ENCODE peak calls at places on chromosomes 12 and 14, in nine cellular contexts. T, O, D, I, S, E, Z, L and G are unnamed samples.

GRCh38 chr12:4280351-4281163 is 7.0 kb downstream of the CCND2 start:
- DNase-seq in T (no peak), O (no peak), D (no peak), I (no peak), S (no peak), E (no peak), Z (no peak), L (no peak), G (no peak)

GRCh38 chr12:100267603-100268281 is 765 bp downstream of the SCYL2 start:
- DNase-seq in T (peak), O (peak), D (no peak), I (peak), S (peak), E (no peak), Z (peak), L (peak), G (no peak)

GRCh38 chr14:92105073-92105844 is 1.1 kb downstream of the ATXN3 start:
- DNase-seq in T (no peak), O (no peak), D (no peak), I (no peak), S (no peak), E (no peak), Z (no peak), L (no peak), G (no peak)

GRCh38 chr12:57550628-57551549 is 1.0 kb downstream of the KIF5A start:
- DNase-seq in T (no peak), O (no peak), D (no peak), I (no peak), S (no peak), E (no peak), Z (no peak), L (no peak), G (no peak)

GRCh38 chr14:72604133-72604532 is 289.8 kb downstream of the DPF3 start:
- DNase-seq in T (no peak), O (no peak), D (peak), I (no peak), S (no peak), E (no peak), Z (no peak), L (no peak), G (no peak)

GRCh38 chr12:128459067-128459466 is 192.1 kb downstream of the TMEM132C start:
- DNase-seq in T (no peak), O (no peak), D (no peak), I (no peak), S (no peak), E (no peak), Z (no peak), L (no peak), G (no peak)

GRCh38 chr14:23481362-23481970 is 12.0 kb downstream of the NGDN start:
- DNase-seq in T (peak), O (no peak), D (no peak), I (no peak), S (peak), E (no peak), Z (no peak), L (peak), G (no peak)

GRCh38 chr12:121124402-121125109 is 8.1 kb upstream of the P2RX7 start:
- DNase-seq in T (peak), O (no peak), D (no peak), I (no peak), S (peak), E (peak), Z (no peak), L (peak), G (no peak)

GRCh38 chr12:130281157-130281799 is 56.4 kb upstream of the PIWIL1 start:
- DNase-seq in T (peak), O (no peak), D (no peak), I (no peak), S (no peak), E (peak), Z (peak), L (no peak), G (peak)

GRCh38 chr12:106687652-106688051 is 86.8 kb upstream of the RIC8B start:
- DNase-seq in T (no peak), O (no peak), D (no peak), I (no peak), S (no peak), E (no peak), Z (no peak), L (no peak), G (no peak)

GRCh38 chr14:25400607-25401206 is 350.8 kb upstream of the STXBP6 start:
- DNase-seq in T (peak), O (no peak), D (no peak), I (no peak), S (peak), E (peak), Z (peak), L (peak), G (no peak)

GRCh38 chr14:33916663-33917565 is 34.0 kb downstream of the EGLN3 start:
- DNase-seq in T (no peak), O (no peak), D (no peak), I (no peak), S (peak), E (no peak), Z (no peak), L (peak), G (no peak)

GRCh38 chr14:75301666-75302325 is 23.2 kb downstream of the FOS start:
- DNase-seq in T (peak), O (no peak), D (no peak), I (peak), S (peak), E (peak), Z (no peak), L (peak), G (no peak)

GRCh38 chr12:44502681-44503080 is 373.4 kb downstream of the NELL2 start:
- DNase-seq in T (no peak), O (no peak), D (no peak), I (no peak), S (no peak), E (no peak), Z (no peak), L (no peak), G (no peak)

GRCh38 chr14:92647499-92648279 is 100.7 kb downstream of the LGMN start:
- DNase-seq in T (peak), O (no peak), D (no peak), I (no peak), S (peak), E (no peak), Z (no peak), L (peak), G (no peak)

GRCh38 chr14:91417983-91418386 is 365 bp upstream of the CCDC88C start:
- DNase-seq in T (peak), O (peak), D (no peak), I (no peak), S (no peak), E (peak), Z (peak), L (no peak), G (no peak)

DNA sequence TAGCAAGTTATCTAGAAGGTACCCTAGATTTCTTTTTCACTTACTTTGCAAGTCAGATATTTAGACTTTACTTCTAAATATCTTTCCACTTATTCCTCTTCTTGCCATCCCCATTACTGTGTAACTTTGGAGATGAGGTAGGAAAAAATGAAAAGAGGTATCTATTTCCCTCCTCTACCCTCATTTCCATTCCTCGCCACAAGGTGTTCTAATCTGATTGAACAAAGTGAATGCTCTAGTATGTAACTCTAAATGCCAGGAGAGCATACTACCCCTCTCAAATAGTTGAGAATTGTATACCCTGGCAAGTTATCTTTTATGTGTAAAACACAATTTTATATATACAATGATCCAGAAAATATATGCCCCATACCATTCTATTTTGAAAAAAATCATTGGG is 1.7 kb upstream of the LDHB start:
- DNase-seq in T (no peak), O (no peak), D (no peak), I (no peak), S (no peak), E (no peak), Z (no peak), L (no peak), G (no peak)
- TF ChIP-seq CTCF in T (no peak), O (no peak), D (no peak), I (no peak), S (peak), E (peak), Z (peak), L (no peak), G (no peak)

DNA sequence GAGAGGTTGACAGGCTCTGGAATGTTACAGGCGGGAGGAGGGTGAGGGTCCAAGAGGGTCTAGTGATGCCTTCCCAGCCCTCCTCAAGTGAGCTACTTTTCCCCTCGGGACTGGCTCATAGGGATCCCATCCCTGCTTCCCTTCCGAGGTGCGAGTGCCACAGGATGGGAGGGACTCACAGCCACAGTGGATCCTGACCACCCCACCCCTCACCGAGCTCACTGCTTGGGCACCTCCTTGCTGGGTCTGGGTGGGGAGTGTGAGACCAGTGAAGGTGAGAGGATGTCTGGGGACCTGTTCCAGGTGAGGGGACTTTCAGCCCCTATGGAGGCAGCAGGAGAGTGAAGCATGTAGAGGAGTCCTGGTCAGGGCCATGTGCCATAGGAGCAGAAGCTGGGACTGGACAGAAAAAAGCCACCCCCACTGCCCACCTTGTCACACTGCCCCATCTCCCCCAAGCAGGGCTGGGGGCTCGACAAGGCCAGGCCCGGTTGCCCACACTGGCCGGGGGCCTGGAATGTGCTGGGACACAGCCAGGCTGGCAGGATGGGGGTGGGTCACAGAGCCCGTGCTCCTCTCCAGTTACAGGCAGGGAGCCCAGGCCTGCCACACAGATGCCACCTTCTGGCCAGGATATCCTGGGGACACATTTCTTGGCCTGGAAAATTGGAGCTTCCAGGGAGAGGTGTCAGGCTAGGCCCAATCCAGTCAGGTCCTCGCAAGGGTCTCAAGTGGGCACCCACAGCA is 1.7 kb upstream of the TNS2 start:
- DNase-seq in T (no peak), O (peak), D (no peak), I (peak), S (no peak), E (no peak), Z (no peak), L (no peak), G (no peak)
- TF ChIP-seq CTCF in T (no peak), O (no peak), D (no peak), I (no peak), S (no peak), E (no peak), Z (no peak), L (peak), G (no peak)

DNA sequence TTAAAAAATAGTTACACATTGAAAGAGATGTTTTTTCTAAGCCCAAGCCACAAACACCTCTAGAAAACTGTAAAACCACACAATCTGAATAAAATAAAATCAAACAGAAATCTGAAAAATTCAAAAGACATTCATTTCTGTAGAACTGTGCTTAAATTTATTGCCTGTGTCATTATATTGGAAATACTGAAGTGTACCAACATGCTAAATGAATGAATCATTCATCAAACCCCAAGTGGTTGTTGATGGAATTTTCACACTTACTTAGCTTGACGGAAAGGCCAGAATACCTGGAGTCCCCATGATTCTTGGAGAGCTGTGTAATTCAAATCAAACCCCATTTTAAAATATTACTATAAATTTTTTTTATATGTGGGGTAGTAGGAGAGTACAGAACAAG is 2.7 kb downstream of the KITLG start:
- DNase-seq in T (no peak), O (no peak), D (no peak), I (no peak), S (no peak), E (no peak), Z (no peak), L (no peak), G (no peak)
- TF ChIP-seq CTCF in T (no peak), O (no peak), D (no peak), I (no peak), S (peak), E (no peak), Z (no peak), L (no peak), G (no peak)

GRCh38 chr12:62862259-62862881 is 72.6 kb downstream of the PPM1H start:
- DNase-seq in T (no peak), O (no peak), D (no peak), I (no peak), S (no peak), E (no peak), Z (no peak), L (peak), G (no peak)
- TF ChIP-seq CTCF in T (no peak), O (no peak), D (no peak), I (no peak), S (no peak), E (no peak), Z (no peak), L (no peak), G (no peak)

GRCh38 chr12:32265461-32265860 is 133.9 kb upstream of the FGD4 start:
- DNase-seq in T (no peak), O (no peak), D (no peak), I (no peak), S (no peak), E (no peak), Z (no peak), L (no peak), G (no peak)

GRCh38 chr12:32265920-32266319 is 133.4 kb upstream of the FGD4 start:
- DNase-seq in T (peak), O (no peak), D (no peak), I (no peak), S (no peak), E (peak), Z (no peak), L (no peak), G (no peak)

GRCh38 chr12:32264995-32265394 is 134.4 kb upstream of the FGD4 start:
- DNase-seq in T (peak), O (no peak), D (no peak), I (no peak), S (peak), E (peak), Z (no peak), L (peak), G (peak)

GRCh38 chr12:32257695-32258496 is 141.5 kb upstream of the FGD4 start:
- DNase-seq in T (no peak), O (no peak), D (no peak), I (no peak), S (no peak), E (no peak), Z (no peak), L (no peak), G (no peak)

GRCh38 chr12:32261638-32262037 is 137.7 kb upstream of the FGD4 start:
- DNase-seq in T (peak), O (no peak), D (no peak), I (no peak), S (no peak), E (peak), Z (peak), L (no peak), G (no peak)
- TF ChIP-seq CTCF in T (peak), O (no peak), D (no peak), I (no peak), S (no peak), E (peak), Z (no peak), L (no peak), G (no peak)